ENCODE peak calls at places on chromosome 16, in eight cellular contexts. C is SK-N-SH, E is K562, N is HCT116, Q is endothelial cell of umbilical vein, V is H1, A is HepG2, J is GM12878. S is an unnamed sample.

GRCh38 chr16:20799599-20799998 is 6.7 kb downstream of the ERI2 start:
- DNase-seq in C (no peak), E (peak; percentile 29), N (peak; percentile 6), Q (peak; percentile 46), V (no peak), A (peak; percentile 18), J (no peak), S (no peak)

GRCh38 chr16:1971678-1972489 is at the start of gene TBL3:
- DNase-seq in C (peak; percentile 98), E (peak; percentile 97), N (peak; percentile 83), Q (peak; percentile 95), V (peak; percentile 99), A (peak; percentile 87), J (peak; percentile 70), S (no peak)

GRCh38 chr16:23836404-23837291 is 865 bp downstream of the PRKCB start:
- DNase-seq in C (peak; percentile 55), E (peak; percentile 71), N (no peak), Q (no peak), V (peak; percentile 84), A (no peak), J (no peak), S (no peak)

GRCh38 chr16:84013787-84014569 is 28.6 kb downstream of the SLC38A8 start:
- DNase-seq in C (peak; percentile 72), E (peak; percentile 99), N (peak; percentile 100), Q (peak; percentile 47), V (peak; percentile 99), A (peak; percentile 94), J (peak; percentile 42), S (peak; percentile 8)

GRCh38 chr16:73565263-73565662 is 517.3 kb upstream of the ZFHX3 start:
- DNase-seq in C (no peak), E (peak; percentile 21), N (peak; percentile 15), Q (no peak), V (no peak), A (peak; percentile 23), J (no peak), S (no peak)

GRCh38 chr16:66326995-66327513 is 39.4 kb upstream of the CDH5 start:
- DNase-seq in C (no peak), E (peak; percentile 63), N (no peak), Q (no peak), V (no peak), A (peak; percentile 74), J (no peak), S (no peak)

GRCh38 chr16:87435399-87436224 is 43.5 kb downstream of the MAP1LC3B start:
- DNase-seq in C (peak; percentile 41), E (no peak), N (no peak), Q (peak; percentile 95), V (no peak), A (no peak), J (no peak), S (no peak)

GRCh38 chr16:46638947-46639925 is 18.1 kb upstream of the SHCBP1 start:
- DNase-seq in C (no peak), E (no peak), N (no peak), Q (no peak), V (no peak), A (no peak), J (no peak), S (no peak)

GRCh38 chr16:55508271-55508921 is 476 bp upstream of the LPCAT2 start:
- DNase-seq in C (no peak), E (no peak), N (no peak), Q (no peak), V (no peak), A (no peak), J (no peak), S (no peak)

GRCh38 chr16:88790312-88791150 is 5.5 kb upstream of the PIEZO1 start:
- DNase-seq in C (no peak), E (peak; percentile 81), N (no peak), Q (no peak), V (peak; percentile 61), A (no peak), J (no peak), S (no peak)

GRCh38 chr16:27723711-27724490 is 174.0 kb downstream of the KATNIP start:
- DNase-seq in C (no peak), E (no peak), N (no peak), Q (peak; percentile 28), V (no peak), A (no peak), J (no peak), S (no peak)
- H3K4me3 ChIP-seq in C (no peak overlapping the region), E (no peak overlapping the region), N (no peak overlapping the region), Q (no peak overlapping the region), V (no peak overlapping the region), A (no peak overlapping the region), J (no peak overlapping the region), S (no peak overlapping the region)

GRCh38 chr16:58236231-58236690 is 38.4 kb upstream of the CSNK2A2 start:
- DNase-seq in C (peak; percentile 76), E (peak; percentile 91), N (peak; percentile 57), Q (peak; percentile 57), V (peak; percentile 90), A (peak; percentile 58), J (no peak), S (peak; percentile 8)
- H3K9ac ChIP-seq in C (no peak overlapping the region), E (peak overlapping the region; percentile 91), N (peak overlapping the region; percentile 7), Q (no peak overlapping the region), V (peak overlapping the region; percentile 64), A (no peak overlapping the region), J (peak overlapping the region; percentile 55), S (peak overlapping the region; percentile 28)

DNA sequence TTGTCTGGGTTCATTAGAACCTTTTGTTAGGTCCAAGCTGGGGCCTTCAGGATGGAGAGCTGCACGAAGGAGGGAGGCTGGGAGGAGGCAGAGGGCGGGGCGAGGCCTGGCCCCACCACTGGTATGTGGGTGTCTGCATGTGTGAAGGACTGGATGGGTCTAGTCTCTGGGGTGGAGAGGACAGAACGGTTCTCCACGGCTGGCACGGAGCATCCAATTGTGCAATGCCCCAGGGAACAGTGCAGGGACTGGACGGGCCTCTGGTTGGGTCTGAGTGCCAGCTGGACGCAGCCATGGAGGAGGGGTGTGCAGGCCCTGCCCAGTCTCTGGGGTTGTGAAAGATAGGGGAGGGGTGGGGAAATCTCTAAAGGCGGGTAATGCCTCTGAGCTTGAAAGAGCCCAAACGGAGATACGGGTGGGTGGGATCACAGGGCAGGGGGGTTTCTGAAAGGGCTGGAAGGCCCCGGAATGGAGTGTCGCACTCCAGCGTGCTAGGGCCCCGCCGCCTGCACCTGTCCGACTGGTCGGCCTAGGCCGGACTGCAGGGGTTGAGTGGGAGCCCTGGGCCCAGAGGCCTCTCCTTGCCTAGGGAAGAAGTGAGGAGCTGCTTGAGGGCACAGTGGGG is 1.6 kb downstream of the PPL start:
- DNase-seq in C (no peak), E (no peak), N (no peak), Q (no peak), V (no peak), A (no peak), J (no peak), S (no peak)
- TF ChIP-seq POLR2AphosphoS5 in C (no peak), E (no peak), N (no peak), Q (no peak), V (no peak), A (no peak), J (no peak), S (no peak)

GRCh38 chr16:79571753-79572544 is 28.6 kb downstream of the MAF start:
- DNase-seq in C (no peak), E (no peak), N (no peak), Q (no peak), V (no peak), A (no peak), J (no peak), S (no peak)
- H3K4me3 ChIP-seq in C (no peak overlapping the region), E (no peak overlapping the region), N (no peak overlapping the region), Q (no peak overlapping the region), V (peak overlapping the region; percentile 11), A (no peak overlapping the region), J (no peak overlapping the region), S (no peak overlapping the region)